ENCODE peak calls at places on chromosomes 5 and 9, in ten cellular contexts. B, S, P, A, M, Y, C, H, Z and X are unnamed samples.

GRCh38 chr9:33447404-33448158 is at the start of gene AQP3:
- DNase-seq in S (peak; percentile 74), C (peak; percentile 85), A (peak; percentile 87), Y (no peak), Z (peak; percentile 57), M (peak; percentile 49), B (peak; percentile 93), H (peak; percentile 81), P (peak; percentile 83), X (no peak)

GRCh38 chr5:87079219-87079618 is 188.5 kb upstream of the RASA1 start:
- DNase-seq in H (no peak), C (no peak), Y (no peak), S (no peak), A (no peak), P (no peak), M (no peak), Z (no peak), B (no peak), X (no peak)

GRCh38 chr9:99127372-99128132 is 22.6 kb downstream of the TGFBR1 start:
- DNase-seq in B (no peak), Y (no peak), P (no peak), M (peak; percentile 87), Z (peak; percentile 46), S (no peak), A (no peak), C (no peak), H (no peak), X (no peak)

GRCh38 chr5:115262066-115262404 is 642 bp downstream of the PGGT1B start:
- DNase-seq in C (no peak), H (no peak), P (peak; percentile 25), B (no peak), M (peak; percentile 23), Y (no peak), S (peak; percentile 7), A (peak; percentile 24), Z (no peak), X (no peak)

GRCh38 chr5:173047838-173048105 is 8.4 kb upstream of the CREBRF start:
- DNase-seq in C (no peak), S (no peak), P (no peak), H (no peak), M (no peak), A (no peak), Y (no peak), B (no peak), Z (no peak), X (no peak)

GRCh38 chr5:169384661-169385060 is 83.7 kb upstream of the SLIT3 start:
- DNase-seq in S (no peak), Z (no peak), A (no peak), B (no peak), Y (no peak), P (peak; percentile 11), H (no peak), M (peak; percentile 72), C (no peak), X (no peak)

GRCh38 chr5:121199238-121199999 is 652.3 kb upstream of the FTMT start:
- DNase-seq in H (no peak), B (no peak), Z (no peak), C (no peak), Y (peak; percentile 33), S (no peak), M (peak; percentile 58), A (no peak), P (no peak), X (no peak)

GRCh38 chr5:154811239-154811638 is 39.2 kb downstream of the FAXDC2 start:
- DNase-seq in Z (no peak), H (no peak), S (no peak), Y (no peak), A (no peak), B (no peak), C (no peak), M (no peak), P (no peak), X (no peak)

GRCh38 chr5:159096555-159097460 is 2.9 kb downstream of the EBF1 start:
- DNase-seq in A (peak; percentile 69), B (no peak), H (no peak), Z (peak; percentile 42), P (no peak), S (no peak), Y (no peak), M (no peak), C (no peak), X (no peak)
- H3K4me3 ChIP-seq in A (peak overlapping the region; percentile 25), B (peak overlapping the region; percentile 66), H (peak overlapping the region; percentile 24), Z (peak overlapping the region; percentile 87), P (no peak overlapping the region), S (peak overlapping the region; percentile 87), Y (peak overlapping the region; percentile 83), M (peak overlapping the region; percentile 68), C (peak overlapping the region; percentile 49), X (peak overlapping the region; percentile 73)

GRCh38 chr5:113510836-113511451 is 2.5 kb upstream of the YTHDC2 start:
- DNase-seq in H (no peak), S (no peak), C (no peak), Y (no peak), A (peak; percentile 8), P (peak; percentile 38), Z (no peak), B (no peak), M (peak; percentile 38), X (no peak)
- TF ChIP-seq CTCF in H (peak; percentile 44), S (peak; percentile 63), C (peak; percentile 14), Y (peak; percentile 32), A (peak; percentile 46), P (peak; percentile 51), Z (peak; percentile 28), B (no peak), M (peak; percentile 19), X (peak; percentile 17)

DNA sequence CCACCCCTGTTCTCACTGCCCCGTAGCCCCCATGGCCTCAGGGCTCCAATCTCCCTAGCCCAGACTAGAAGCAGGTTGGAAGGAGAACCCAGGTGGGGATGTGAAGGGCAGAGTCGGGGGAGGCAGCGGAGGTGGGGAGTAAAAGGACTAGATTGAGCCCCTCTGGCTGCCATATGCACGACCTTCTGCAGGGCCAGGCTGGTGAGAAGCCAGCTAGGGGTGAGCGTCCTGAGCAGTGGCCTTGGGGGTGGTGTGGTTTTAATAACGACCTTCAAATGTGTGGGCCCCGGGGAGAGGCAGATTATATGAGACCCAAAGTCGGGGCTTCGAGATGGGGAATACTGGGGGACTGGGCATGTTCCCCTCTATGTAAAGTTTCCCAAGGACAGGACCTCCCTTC is 139.5 kb downstream of the C9orf50 start:
- DNase-seq in S (no peak), B (no peak), H (no peak), A (no peak), M (no peak), C (no peak), P (no peak), Z (no peak), Y (no peak), X (no peak)
- H3K4me3 ChIP-seq in S (no peak overlapping the region), B (no peak overlapping the region), H (no peak overlapping the region), A (no peak overlapping the region), M (no peak overlapping the region), C (no peak overlapping the region), P (no peak overlapping the region), Z (no peak overlapping the region), Y (no peak overlapping the region), X (no peak overlapping the region)

GRCh38 chr5:141359790-141360426 is at the start of gene PCDHGB2:
- DNase-seq in A (peak; percentile 38), S (peak; percentile 37), M (peak; percentile 43), C (no peak), Z (peak; percentile 41), Y (no peak), H (no peak), P (peak; percentile 3), B (no peak), X (peak; percentile 49)
- TF ChIP-seq CTCF in A (peak; percentile 49), S (peak; percentile 63), M (peak; percentile 61), C (no peak), Z (peak; percentile 80), Y (peak; percentile 15), H (peak; percentile 41), P (peak; percentile 30), B (peak; percentile 26), X (peak; percentile 66)

GRCh38 chr5:68954618-68954910 is 139.2 kb upstream of the SLC30A5 start:
- DNase-seq in M (no peak), B (no peak), A (no peak), S (no peak), Z (no peak), P (no peak), C (no peak), H (no peak), Y (no peak), X (no peak)
- H3K4me3 ChIP-seq in M (no peak overlapping the region), B (no peak overlapping the region), A (no peak overlapping the region), S (no peak overlapping the region), Z (no peak overlapping the region), P (no peak overlapping the region), C (no peak overlapping the region), H (no peak overlapping the region), Y (no peak overlapping the region), X (no peak overlapping the region)

DNA sequence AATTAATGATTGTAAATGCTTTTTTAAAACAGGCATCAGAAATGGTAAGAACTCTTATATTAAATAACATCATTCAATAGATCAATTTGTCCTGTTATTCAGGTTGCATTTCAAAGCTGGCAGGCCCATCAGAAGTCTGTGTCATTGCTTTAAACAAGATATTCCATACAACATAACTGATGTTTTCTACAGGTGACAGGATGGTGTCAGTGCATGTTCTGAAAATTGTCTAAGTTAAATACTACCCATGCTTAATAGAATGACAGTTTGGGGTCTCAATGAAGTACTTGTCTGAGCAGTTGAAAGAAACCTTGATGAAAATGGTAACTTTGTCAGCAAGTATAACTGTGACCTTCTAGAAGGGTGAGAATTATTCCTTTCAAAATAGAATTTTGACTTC is 263.2 kb downstream of the ISL1 start:
- DNase-seq in B (no peak), Z (no peak), M (no peak), H (no peak), P (no peak), S (no peak), C (no peak), A (no peak), Y (no peak), X (no peak)
- TF ChIP-seq CTCF in B (no peak), Z (no peak), M (no peak), H (no peak), P (no peak), S (no peak), C (no peak), A (no peak), Y (no peak), X (no peak)